ENCODE peak calls at places on chromosome 20, in four cellular contexts. D, H, G and V are unnamed samples.

GRCh38 chr20:7180261-7181045 is 413.0 kb downstream of the BMP2 start:
- DNase-seq in D (no peak), H (no peak), G (no peak), V (no peak)

GRCh38 chr20:20017852-20018245 is 687 bp downstream of the NAA20 start:
- DNase-seq in H (no peak), G (no peak), D (no peak), V (peak)

GRCh38 chr20:51450221-51450712 is 92.3 kb downstream of the NFATC2 start:
- DNase-seq in G (no peak), D (no peak), H (no peak), V (no peak)

GRCh38 chr20:45593498-45593897 is 14.4 kb upstream of the WFDC8 start:
- DNase-seq in H (no peak), D (no peak), G (no peak), V (no peak)

GRCh38 chr20:44648579-44648978 is 2.9 kb downstream of the ADA start:
- DNase-seq in G (no peak), H (peak), D (no peak), V (peak)

GRCh38 chr20:2217857-2218529 is 77.8 kb upstream of the TGM3 start:
- DNase-seq in G (no peak), D (no peak), H (no peak), V (no peak)

GRCh38 chr20:3764659-3765058 is 2.9 kb downstream of the ADISSP start:
- DNase-seq in H (no peak), D (no peak), G (no peak), V (no peak)

GRCh38 chr20:44765647-44766367 is 20.1 kb downstream of the KCNK15 start:
- DNase-seq in G (no peak), D (no peak), H (no peak), V (no peak)

GRCh38 chr20:52312131-52312729 is 120.7 kb upstream of the ZFP64 start:
- DNase-seq in H (peak), D (peak), G (peak), V (peak)

GRCh38 chr20:44355503-44356352 is at the start of gene HNF4A:
- DNase-seq in G (no peak), H (no peak), D (no peak), V (no peak)

DNA sequence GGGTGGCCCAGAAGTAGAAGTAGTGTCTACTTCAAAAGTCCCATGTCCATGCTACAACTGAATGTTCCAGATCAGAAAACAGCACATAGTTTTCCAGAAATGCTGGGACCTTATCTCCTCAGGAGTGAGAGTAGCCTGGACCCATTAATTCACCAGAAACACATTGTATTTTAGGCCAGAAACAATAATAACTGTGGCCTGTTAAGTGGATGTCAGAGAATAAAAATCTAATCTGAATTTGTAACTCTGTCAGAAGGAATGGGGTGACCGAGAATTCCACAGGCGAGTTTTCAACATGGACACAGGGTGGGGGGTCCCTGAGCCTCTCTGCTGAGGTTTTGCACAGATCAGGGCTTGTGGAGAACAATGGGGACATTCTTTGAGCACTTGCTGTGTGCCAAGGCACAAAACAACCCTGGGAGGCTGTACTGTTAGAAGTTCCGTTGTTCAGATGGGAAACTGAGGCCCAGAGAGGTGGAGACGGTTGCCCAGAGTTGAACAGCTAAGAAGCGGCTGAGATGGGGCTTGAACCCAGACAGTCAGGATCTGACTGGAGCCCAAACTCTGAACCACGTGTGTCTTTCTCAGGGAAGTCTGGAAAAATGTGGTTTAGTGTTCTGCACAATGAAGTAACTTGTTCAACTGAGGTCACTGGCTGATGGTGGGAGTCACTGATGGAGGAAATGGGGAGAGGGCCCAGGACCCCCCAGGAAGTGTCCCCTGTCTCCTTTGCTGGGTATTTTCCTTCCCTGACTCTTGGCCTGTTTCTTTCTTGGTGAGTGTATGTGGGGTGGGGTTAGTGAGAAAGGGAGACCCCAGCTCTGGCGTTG is 44.2 kb downstream of the SNAI1 start:
- DNase-seq in H (no peak), D (peak), G (no peak), V (no peak)
- H2BK120ac ChIP-seq in H (no peak), D (peak), G (peak), V (no peak)

GRCh38 chr20:33868571-33868970 is 57.4 kb downstream of the CHMP4B start:
- DNase-seq in H (no peak), D (no peak), G (no peak), V (no peak)

GRCh38 chr20:33868042-33868441 is 56.9 kb downstream of the CHMP4B start:
- DNase-seq in H (no peak), D (no peak), G (no peak), V (no peak)

GRCh38 chr20:33866398-33867079 is 55.4 kb downstream of the CHMP4B start:
- DNase-seq in G (no peak), D (no peak), H (no peak), V (peak)

GRCh38 chr20:33871362-33871761 is 60.2 kb downstream of the CHMP4B start:
- DNase-seq in G (no peak), D (peak), H (no peak), V (no peak)

GRCh38 chr20:33869283-33869682 is 58.1 kb downstream of the CHMP4B start:
- DNase-seq in H (no peak), G (no peak), D (no peak), V (no peak)
- H2BK120ac ChIP-seq in H (no peak), G (no peak), D (no peak), V (no peak)

GRCh38 chr20:38110525-38111178 is 54.4 kb downstream of the TGM2 start:
- DNase-seq in G (no peak), H (no peak), D (no peak), V (no peak)

GRCh38 chr20:38109657-38110524 is 55.2 kb downstream of the TGM2 start:
- DNase-seq in G (no peak), H (no peak), D (peak), V (peak)

GRCh38 chr20:38108438-38109024 is 56.5 kb downstream of the TGM2 start:
- DNase-seq in H (no peak), G (no peak), D (peak), V (no peak)

GRCh38 chr20:38111366-38112232 is 53.5 kb downstream of the TGM2 start:
- DNase-seq in G (no peak), H (no peak), D (no peak), V (no peak)

GRCh38 chr20:38109025-38109541 is 56.0 kb downstream of the TGM2 start:
- DNase-seq in H (no peak), D (peak), G (no peak), V (no peak)
- H2BK120ac ChIP-seq in H (no peak), D (peak), G (no peak), V (no peak)

DNA sequence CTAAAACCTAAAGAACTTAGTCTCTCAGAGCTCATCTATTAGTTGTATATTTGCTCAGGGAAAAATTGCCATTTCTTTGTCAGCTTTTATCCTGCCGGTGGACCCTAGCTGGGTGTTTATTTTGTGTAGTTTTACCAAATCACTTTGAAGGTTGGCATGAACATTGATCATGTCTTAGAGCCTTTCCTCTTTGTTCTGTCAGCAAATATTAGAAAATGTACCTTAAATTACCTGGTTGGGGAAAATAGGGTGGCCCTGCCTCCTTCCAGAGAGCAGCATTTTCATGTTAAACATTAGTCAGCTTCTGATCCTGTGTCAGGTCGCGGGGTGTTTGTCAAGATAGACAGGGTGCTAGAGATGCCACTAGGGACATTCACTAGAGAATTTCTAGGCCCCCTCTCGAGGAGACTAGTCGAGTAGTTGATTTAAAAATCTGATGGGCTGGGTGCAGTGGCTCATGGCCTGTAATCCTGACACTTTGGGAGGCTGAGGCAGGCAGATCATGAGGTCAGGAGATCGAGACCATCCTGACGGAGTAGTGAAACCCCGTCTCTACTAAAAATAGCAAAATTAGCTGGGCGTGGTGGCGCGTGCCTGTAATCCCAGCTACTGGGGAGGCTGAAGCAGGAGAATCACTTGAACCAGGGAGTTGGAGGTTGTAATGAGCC is 11.2 kb downstream of the RALY start:
- DNase-seq in H (no peak), D (no peak), G (no peak), V (no peak)
- H2BK120ac ChIP-seq in H (no peak), D (no peak), G (no peak), V (no peak)